ENCODE peak calls at places on chromosome 20, in five cellular contexts. One of them, this sample, is unnamed.
A peak's percentile ranks its signal among the peaks of the same experiment; 100 is the strongest.

GRCh38 chr20:32037929-32038328 is 14.1 kb upstream of the HCK start:
- DNase-seq in GM04504: no peak
- DNase-seq in M059J: peak; percentile 45
- DNase-seq in RWPE1: no peak
- DNase-seq in IMR-90: peak; percentile 59
- DNase-seq in this sample: peak; percentile 43

GRCh38 chr20:24775966-24776365 is 173.1 kb upstream of the CST7 start:
- DNase-seq in M059J: no peak
- DNase-seq in GM04504: no peak
- DNase-seq in RWPE1: no peak
- DNase-seq in IMR-90: no peak
- DNase-seq in this sample: no peak

GRCh38 chr20:63082308-63082938 is 75.7 kb upstream of the BHLHE23 start:
- DNase-seq in IMR-90: peak; percentile 11
- DNase-seq in RWPE1: peak; percentile 86
- DNase-seq in GM04504: peak; percentile 6
- DNase-seq in M059J: peak; percentile 52
- DNase-seq in this sample: peak; percentile 50

GRCh38 chr20:23415958-23416583 is 5.2 kb downstream of the NAPB start:
- DNase-seq in M059J: peak; percentile 59
- DNase-seq in GM04504: no peak
- DNase-seq in IMR-90: no peak
- DNase-seq in RWPE1: peak; percentile 28
- DNase-seq in this sample: peak; percentile 38

GRCh38 chr20:18138639-18139583 is 1.2 kb downstream of the KAT14 start:
- DNase-seq in GM04504: no peak
- DNase-seq in RWPE1: no peak
- DNase-seq in M059J: peak; percentile 15
- DNase-seq in IMR-90: no peak
- DNase-seq in this sample: no peak

GRCh38 chr20:35630636-35631035 is 15.0 kb downstream of the SPAG4 start:
- DNase-seq in IMR-90: no peak
- DNase-seq in GM04504: no peak
- DNase-seq in M059J: no peak
- DNase-seq in RWPE1: no peak
- DNase-seq in this sample: no peak

GRCh38 chr20:62548483-62548882 is 72.7 kb upstream of the GATA5 start:
- DNase-seq in M059J: no peak
- DNase-seq in RWPE1: no peak
- DNase-seq in IMR-90: no peak
- DNase-seq in GM04504: no peak
- DNase-seq in this sample: no peak

GRCh38 chr20:33646191-33646590 is 15.9 kb upstream of the C20orf144 start:
- DNase-seq in GM04504: no peak
- DNase-seq in IMR-90: no peak
- DNase-seq in RWPE1: no peak
- DNase-seq in M059J: no peak
- DNase-seq in this sample: no peak

GRCh38 chr20:1122388-1123315 is 4.2 kb downstream of the PSMF1 start:
- DNase-seq in RWPE1: no peak
- DNase-seq in M059J: peak; percentile 77
- DNase-seq in GM04504: peak; percentile 36
- DNase-seq in IMR-90: peak; percentile 57
- DNase-seq in this sample: peak; percentile 60

GRCh38 chr20:9206486-9206885 is 137.6 kb downstream of the PLCB4 start:
- DNase-seq in M059J: no peak
- DNase-seq in IMR-90: no peak
- DNase-seq in RWPE1: no peak
- DNase-seq in GM04504: no peak
- DNase-seq in this sample: no peak

GRCh38 chr20:4956200-4956810 is 45.0 kb downstream of the SLC23A2 start:
- DNase-seq in IMR-90: peak; percentile 75
- DNase-seq in GM04504: no peak
- DNase-seq in RWPE1: peak; percentile 75
- DNase-seq in M059J: peak; percentile 71
- DNase-seq in this sample: peak; percentile 66

GRCh38 chr20:23649242-23649641 is 11.5 kb upstream of the CST3 start:
- DNase-seq in RWPE1: no peak
- DNase-seq in GM04504: no peak
- DNase-seq in IMR-90: no peak
- DNase-seq in M059J: no peak
- DNase-seq in this sample: no peak

GRCh38 chr20:64039293-64040160 is 3.5 kb downstream of the C20orf204 start:
- DNase-seq in IMR-90: no peak
- DNase-seq in M059J: no peak
- DNase-seq in GM04504: no peak
- DNase-seq in RWPE1: no peak
- DNase-seq in this sample: no peak

GRCh38 chr20:38951611-38952010 is 10.5 kb upstream of the DHX35 start:
- DNase-seq in M059J: no peak
- DNase-seq in RWPE1: no peak
- DNase-seq in IMR-90: no peak
- DNase-seq in GM04504: no peak
- DNase-seq in this sample: no peak

GRCh38 chr20:61739086-61739831 is 326.4 kb downstream of the TAF4 start:
- DNase-seq in GM04504: no peak
- DNase-seq in M059J: no peak
- DNase-seq in IMR-90: no peak
- DNase-seq in RWPE1: no peak
- DNase-seq in this sample: no peak

GRCh38 chr20:10263385-10264165 is 44.9 kb downstream of the SNAP25 start:
- DNase-seq in M059J: peak; percentile 79
- DNase-seq in GM04504: no peak
- DNase-seq in IMR-90: peak; percentile 4
- DNase-seq in RWPE1: no peak
- DNase-seq in this sample: no peak

GRCh38 chr20:53652090-53652858 is 58.6 kb upstream of the ZNF217 start:
- DNase-seq in RWPE1: no peak
- DNase-seq in M059J: peak; percentile 41
- DNase-seq in IMR-90: peak; percentile 28
- DNase-seq in GM04504: no peak
- DNase-seq in this sample: no peak

This sample was measured in EH.